ENCODE peak calls at places on chromosome 15, in five cellular contexts. One of them, this sample, is unnamed. For H3K9me3 and H3K36me3, the result is how much of the 10 kb centered on the place peaks cover.

GRCh38 chr15:70902105-70902504 is 9.5 kb downstream of the LRRC49 start:
- DNase-seq in transverse colon: peak
- DNase-seq in WERI-Rb-1: no peak
- DNase-seq in effector memory CD4-positive, alpha-beta T cell: no peak
- DNase-seq in Caco-2: peak
- DNase-seq in this sample: no peak

GRCh38 chr15:77013786-77014136 is 18.8 kb downstream of the PSTPIP1 start:
- DNase-seq in transverse colon: peak
- DNase-seq in WERI-Rb-1: no peak
- DNase-seq in effector memory CD4-positive, alpha-beta T cell: peak
- DNase-seq in Caco-2: no peak
- DNase-seq in this sample: no peak

GRCh38 chr15:70361891-70362290 is 264.2 kb upstream of the TLE3 start:
- DNase-seq in transverse colon: no peak
- DNase-seq in WERI-Rb-1: no peak
- DNase-seq in effector memory CD4-positive, alpha-beta T cell: no peak
- DNase-seq in Caco-2: no peak
- DNase-seq in this sample: no peak

GRCh38 chr15:75661041-75661778 is 13.5 kb downstream of the SNX33 start:
- DNase-seq in transverse colon: peak
- DNase-seq in WERI-Rb-1: no peak
- DNase-seq in effector memory CD4-positive, alpha-beta T cell: no peak
- DNase-seq in Caco-2: peak
- DNase-seq in this sample: peak

GRCh38 chr15:41879321-41879845 is 14.5 kb downstream of the SPTBN5 start:
- DNase-seq in transverse colon: no peak
- DNase-seq in WERI-Rb-1: no peak
- DNase-seq in effector memory CD4-positive, alpha-beta T cell: no peak
- DNase-seq in Caco-2: no peak
- DNase-seq in this sample: no peak

GRCh38 chr15:57591822-57592367 is at the start of gene MYZAP:
- DNase-seq in transverse colon: peak
- DNase-seq in WERI-Rb-1: peak
- DNase-seq in effector memory CD4-positive, alpha-beta T cell: no peak
- DNase-seq in Caco-2: peak
- DNase-seq in this sample: peak

GRCh38 chr15:77225641-77226040 is 154.7 kb upstream of the TSPAN3 start:
- DNase-seq in transverse colon: no peak
- DNase-seq in WERI-Rb-1: no peak
- DNase-seq in effector memory CD4-positive, alpha-beta T cell: no peak
- DNase-seq in Caco-2: no peak
- DNase-seq in this sample: no peak

GRCh38 chr15:89184367-89184766 is 37.0 kb downstream of the RLBP1 start:
- DNase-seq in transverse colon: no peak
- DNase-seq in WERI-Rb-1: no peak
- DNase-seq in effector memory CD4-positive, alpha-beta T cell: no peak
- DNase-seq in Caco-2: no peak
- DNase-seq in this sample: peak

GRCh38 chr15:63466378-63467192 is 37.8 kb upstream of the USP3 start:
- DNase-seq in transverse colon: no peak
- DNase-seq in WERI-Rb-1: peak
- DNase-seq in effector memory CD4-positive, alpha-beta T cell: no peak
- DNase-seq in Caco-2: peak
- DNase-seq in this sample: peak

GRCh38 chr15:63263519-63263918 is 13.9 kb upstream of the APH1B start:
- DNase-seq in transverse colon: no peak
- DNase-seq in WERI-Rb-1: no peak
- DNase-seq in effector memory CD4-positive, alpha-beta T cell: no peak
- DNase-seq in Caco-2: peak
- DNase-seq in this sample: no peak

GRCh38 chr15:48415036-48415886 is 84.0 kb downstream of the DUT start:
- DNase-seq in transverse colon: no peak
- DNase-seq in WERI-Rb-1: no peak
- DNase-seq in effector memory CD4-positive, alpha-beta T cell: no peak
- DNase-seq in Caco-2: no peak
- DNase-seq in this sample: no peak

GRCh38 chr15:99343836-99344551 is 92.7 kb downstream of the LRRC28 start:
- DNase-seq in transverse colon: peak
- DNase-seq in WERI-Rb-1: peak
- DNase-seq in effector memory CD4-positive, alpha-beta T cell: peak
- DNase-seq in Caco-2: no peak
- DNase-seq in this sample: no peak

GRCh38 chr15:39756806-39757522 is 25.7 kb downstream of the FSIP1 start:
- DNase-seq in transverse colon: no peak
- DNase-seq in WERI-Rb-1: no peak
- DNase-seq in effector memory CD4-positive, alpha-beta T cell: no peak
- DNase-seq in Caco-2: peak
- DNase-seq in this sample: no peak

GRCh38 chr15:27746556-27746955 is 352.6 kb downstream of the OCA2 start:
- DNase-seq in transverse colon: no peak
- DNase-seq in WERI-Rb-1: no peak
- DNase-seq in effector memory CD4-positive, alpha-beta T cell: no peak
- DNase-seq in Caco-2: no peak
- DNase-seq in this sample: no peak

GRCh38 chr15:27743078-27743477 is 356.0 kb downstream of the OCA2 start:
- DNase-seq in transverse colon: no peak
- DNase-seq in WERI-Rb-1: no peak
- DNase-seq in effector memory CD4-positive, alpha-beta T cell: no peak
- DNase-seq in Caco-2: no peak
- DNase-seq in this sample: no peak

GRCh38 chr15:27747997-27748396 is 351.1 kb downstream of the OCA2 start:
- DNase-seq in transverse colon: no peak
- DNase-seq in WERI-Rb-1: no peak
- DNase-seq in effector memory CD4-positive, alpha-beta T cell: no peak
- DNase-seq in Caco-2: no peak
- DNase-seq in this sample: no peak

GRCh38 chr15:27743638-27744037 is 355.5 kb downstream of the OCA2 start:
- DNase-seq in transverse colon: no peak
- DNase-seq in WERI-Rb-1: no peak
- DNase-seq in effector memory CD4-positive, alpha-beta T cell: no peak
- DNase-seq in Caco-2: no peak
- DNase-seq in this sample: no peak

DNA sequence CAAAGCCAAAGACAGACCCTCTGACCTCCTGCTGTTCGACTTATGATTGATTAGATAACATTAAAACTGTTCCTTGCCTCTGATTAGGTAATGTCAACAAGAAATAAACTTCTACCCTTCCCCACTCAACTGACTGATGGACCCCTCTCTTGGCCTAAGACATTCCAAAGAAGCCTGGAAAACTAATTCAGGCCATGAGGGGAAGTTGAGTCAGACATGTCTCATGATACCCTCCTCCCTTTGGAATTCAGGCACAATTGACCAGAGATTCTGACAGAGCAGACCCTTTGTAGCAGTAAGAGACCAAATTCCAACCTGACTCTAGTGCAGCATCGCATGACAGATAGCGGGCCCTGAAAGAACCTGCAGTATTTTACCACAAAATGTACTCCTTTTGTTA is 354.5 kb downstream of the OCA2 start:
- DNase-seq in transverse colon: no peak
- DNase-seq in WERI-Rb-1: no peak
- DNase-seq in effector memory CD4-positive, alpha-beta T cell: no peak
- DNase-seq in Caco-2: no peak
- DNase-seq in this sample: no peak
- H3K9me3 ChIP-seq in transverse colon: under half
- H3K9me3 ChIP-seq in WERI-Rb-1: under half
- H3K9me3 ChIP-seq in effector memory CD4-positive, alpha-beta T cell: under half
- H3K9me3 ChIP-seq in Caco-2: under half
- H3K9me3 ChIP-seq in this sample: under half

GRCh38 chr15:37086521-37086920 is 13.8 kb downstream of the MEIS2 start:
- DNase-seq in transverse colon: no peak
- DNase-seq in WERI-Rb-1: no peak
- DNase-seq in effector memory CD4-positive, alpha-beta T cell: no peak
- DNase-seq in Caco-2: no peak
- DNase-seq in this sample: no peak
- H3K36me3 ChIP-seq in transverse colon: under half
- H3K36me3 ChIP-seq in WERI-Rb-1: half or more
- H3K36me3 ChIP-seq in effector memory CD4-positive, alpha-beta T cell: under half
- H3K36me3 ChIP-seq in Caco-2: under half
- H3K36me3 ChIP-seq in this sample: under half

DNA sequence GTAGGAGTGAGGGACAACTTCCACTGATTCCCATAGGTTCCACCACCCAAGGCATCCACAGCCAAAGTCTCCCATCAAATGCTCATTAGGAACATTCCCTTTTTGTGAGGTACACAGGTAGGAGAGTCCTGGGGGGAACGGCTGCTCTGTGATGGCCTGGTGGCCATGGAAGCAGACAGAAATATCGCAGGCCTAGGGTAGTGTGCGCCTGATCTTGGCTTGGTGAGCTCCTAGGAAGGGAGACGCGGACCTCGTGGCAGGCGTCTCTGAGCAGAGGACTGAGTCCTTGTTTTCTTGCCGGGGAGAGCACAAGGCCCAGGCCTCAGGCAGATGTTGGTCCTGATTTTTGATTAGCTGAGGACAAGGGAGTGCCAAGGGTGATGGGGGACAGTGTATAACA is 99.5 kb downstream of the SNRPN start:
- DNase-seq in transverse colon: no peak
- DNase-seq in WERI-Rb-1: no peak
- DNase-seq in effector memory CD4-positive, alpha-beta T cell: no peak
- DNase-seq in Caco-2: no peak
- DNase-seq in this sample: no peak
- H3K9me3 ChIP-seq in transverse colon: half or more
- H3K9me3 ChIP-seq in WERI-Rb-1: half or more
- H3K9me3 ChIP-seq in effector memory CD4-positive, alpha-beta T cell: half or more
- H3K9me3 ChIP-seq in Caco-2: half or more
- H3K9me3 ChIP-seq in this sample: under half

GRCh38 chr15:72217216-72217615 is 13.8 kb downstream of the PKM start:
- DNase-seq in transverse colon: no peak
- DNase-seq in WERI-Rb-1: no peak
- DNase-seq in effector memory CD4-positive, alpha-beta T cell: no peak
- DNase-seq in Caco-2: no peak
- DNase-seq in this sample: no peak
- H3K36me3 ChIP-seq in transverse colon: under half
- H3K36me3 ChIP-seq in WERI-Rb-1: half or more
- H3K36me3 ChIP-seq in effector memory CD4-positive, alpha-beta T cell: half or more
- H3K36me3 ChIP-seq in Caco-2: under half
- H3K36me3 ChIP-seq in this sample: under half

GRCh38 chr15:23801881-23802280 is 114.8 kb upstream of the NDN start:
- DNase-seq in transverse colon: no peak
- DNase-seq in WERI-Rb-1: no peak
- DNase-seq in effector memory CD4-positive, alpha-beta T cell: no peak
- DNase-seq in Caco-2: no peak
- DNase-seq in this sample: no peak

GRCh38 chr15:23806980-23807379 is 119.9 kb upstream of the NDN start:
- DNase-seq in transverse colon: no peak
- DNase-seq in WERI-Rb-1: no peak
- DNase-seq in effector memory CD4-positive, alpha-beta T cell: no peak
- DNase-seq in Caco-2: no peak
- DNase-seq in this sample: no peak
- H3K9me3 ChIP-seq in transverse colon: under half
- H3K9me3 ChIP-seq in WERI-Rb-1: under half
- H3K9me3 ChIP-seq in effector memory CD4-positive, alpha-beta T cell: under half
- H3K9me3 ChIP-seq in Caco-2: under half
- H3K9me3 ChIP-seq in this sample: under half

DNA sequence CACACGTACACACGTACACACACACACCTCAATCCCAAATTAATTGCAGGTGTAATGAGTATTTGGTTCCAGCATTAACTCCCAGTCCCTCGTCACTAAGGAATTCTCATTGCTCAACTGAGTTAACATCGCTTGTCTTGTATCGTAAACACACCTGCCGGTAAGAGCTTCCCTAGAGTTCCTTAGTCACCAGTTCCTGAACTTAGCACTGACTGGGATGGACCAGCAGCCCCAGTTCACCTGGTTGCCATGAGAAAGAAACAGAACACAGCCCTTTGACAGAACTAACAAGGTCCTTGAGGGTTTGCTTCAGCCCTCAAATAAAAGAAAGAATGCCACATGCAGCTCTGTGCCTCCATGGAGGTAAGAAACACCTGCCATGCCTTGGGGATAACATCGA is 66.3 kb upstream of the SLCO3A1 start:
- DNase-seq in transverse colon: no peak
- DNase-seq in WERI-Rb-1: no peak
- DNase-seq in effector memory CD4-positive, alpha-beta T cell: no peak
- DNase-seq in Caco-2: no peak
- DNase-seq in this sample: no peak
- H3K36me3 ChIP-seq in transverse colon: under half
- H3K36me3 ChIP-seq in WERI-Rb-1: under half
- H3K36me3 ChIP-seq in effector memory CD4-positive, alpha-beta T cell: under half
- H3K36me3 ChIP-seq in Caco-2: under half
- H3K36me3 ChIP-seq in this sample: under half

DNA sequence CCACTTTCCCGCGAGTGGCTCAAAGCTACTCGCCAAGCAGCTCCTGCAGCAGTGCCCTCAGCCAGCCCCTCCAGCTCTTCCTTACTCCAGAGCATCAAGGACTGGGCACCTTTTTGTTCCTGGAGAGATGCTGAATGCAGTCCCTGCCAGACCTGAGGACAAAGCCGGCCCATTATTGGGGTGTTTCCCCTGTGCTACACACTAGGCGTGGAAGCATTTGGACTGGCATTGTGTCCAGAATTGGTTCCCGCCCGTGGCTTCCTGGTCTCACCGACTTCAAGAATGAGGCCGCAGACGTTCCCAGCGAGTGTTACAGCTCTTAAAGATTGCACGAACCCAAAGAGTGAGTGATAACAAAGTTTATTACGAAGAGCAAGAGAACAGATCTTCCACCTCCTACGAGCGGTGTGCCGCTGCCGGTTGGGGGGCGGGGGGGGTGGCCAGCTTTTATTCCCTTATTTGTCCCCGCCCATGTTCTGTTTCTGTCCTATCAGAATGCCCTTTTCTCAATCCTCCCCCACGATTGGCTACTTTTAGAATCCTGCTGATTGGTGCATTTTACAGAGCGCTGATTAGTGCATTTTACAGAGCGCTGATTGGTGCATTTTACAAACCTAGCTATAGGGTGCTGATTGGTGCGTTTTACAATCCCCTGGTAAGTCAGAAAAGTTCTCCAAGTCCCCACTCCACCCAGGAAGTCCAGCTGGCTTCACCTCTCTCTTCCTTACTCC is 62.4 kb downstream of the NSMCE3 start:
- DNase-seq in transverse colon: no peak
- DNase-seq in WERI-Rb-1: no peak
- DNase-seq in effector memory CD4-positive, alpha-beta T cell: no peak
- DNase-seq in Caco-2: no peak
- DNase-seq in this sample: no peak
- H3K9me3 ChIP-seq in transverse colon: under half
- H3K9me3 ChIP-seq in WERI-Rb-1: under half
- H3K9me3 ChIP-seq in effector memory CD4-positive, alpha-beta T cell: under half
- H3K9me3 ChIP-seq in Caco-2: under half
- H3K9me3 ChIP-seq in this sample: under half

DNA sequence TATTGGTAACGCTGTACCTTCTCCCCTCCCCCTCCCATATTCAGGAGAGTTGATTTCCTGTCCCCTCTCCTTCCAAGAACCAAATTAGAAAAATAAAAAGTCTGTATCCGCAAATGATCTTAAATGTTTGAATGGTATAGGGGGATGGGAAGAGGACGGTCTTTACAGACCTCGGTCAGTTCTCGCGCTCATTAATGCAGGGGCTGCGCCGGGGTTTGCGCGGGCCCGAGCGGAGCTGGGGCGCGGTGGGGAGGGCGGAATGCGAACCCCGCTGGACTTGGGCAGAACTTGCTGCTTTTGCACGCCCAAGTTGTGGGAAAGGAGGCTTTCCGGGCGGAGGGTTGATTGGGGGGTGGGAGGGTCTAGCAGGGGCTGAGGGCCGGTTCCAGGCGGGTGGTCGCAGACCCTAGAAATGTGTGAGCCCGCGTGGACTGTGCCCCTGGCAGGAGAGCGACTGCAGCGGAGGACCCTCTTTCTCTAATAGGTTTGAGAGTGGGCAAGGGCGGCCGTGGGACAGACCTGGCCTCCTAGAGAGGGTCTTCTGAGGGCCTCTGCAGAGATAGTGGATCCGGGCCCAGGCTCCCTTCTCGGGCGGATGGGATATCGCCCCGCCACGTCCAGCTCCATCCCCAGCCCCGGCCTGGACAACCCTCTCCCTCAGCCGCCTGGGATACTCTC is 11.1 kb downstream of the NR2F2 start:
- DNase-seq in transverse colon: no peak
- DNase-seq in WERI-Rb-1: no peak
- DNase-seq in effector memory CD4-positive, alpha-beta T cell: no peak
- DNase-seq in Caco-2: no peak
- DNase-seq in this sample: no peak
- H3K36me3 ChIP-seq in transverse colon: under half
- H3K36me3 ChIP-seq in WERI-Rb-1: under half
- H3K36me3 ChIP-seq in effector memory CD4-positive, alpha-beta T cell: under half
- H3K36me3 ChIP-seq in Caco-2: under half
- H3K36me3 ChIP-seq in this sample: under half